ENCODE peak calls at places on chromosomes 11 and 22, in ten cellular contexts. E is choroid plexus epithelial cell; X is effector memory CD4-positive, alpha-beta T cell; L is PC-3; P is fibroblast of pulmonary artery; A is left ventricle myocardium inferior; U is adrenal gland; F is PC-9; H is lung; B is cardiac muscle cell. Q is an unnamed sample.

GRCh38 chr11:127493330-127493729 is 492.8 kb upstream of the KIRREL3 start:
- DNase-seq in L (peak), H (no peak), P (no peak), X (no peak), U (no peak), A (no peak), B (peak), F (no peak), E (peak), Q (peak)

GRCh38 chr11:131246589-131247164 is 123.7 kb upstream of the NTM start:
- DNase-seq in X (no peak), U (no peak), H (peak), B (peak), P (no peak), F (peak), E (no peak), A (peak), L (peak), Q (peak)

GRCh38 chr11:118264568-118265470 is 722 bp upstream of the MPZL2 start:
- DNase-seq in A (no peak), B (no peak), E (no peak), F (no peak), X (no peak), H (no peak), L (no peak), P (no peak), U (no peak), Q (peak)

GRCh38 chr11:62544521-62545436 is 1.8 kb downstream of the AHNAK start:
- DNase-seq in H (no peak), B (no peak), F (peak), P (no peak), A (peak), E (no peak), U (no peak), X (no peak), L (peak), Q (peak)

GRCh38 chr11:2870955-2871720 is 14.4 kb downstream of the CDKN1C start:
- DNase-seq in F (no peak), A (no peak), U (no peak), B (no peak), E (no peak), H (no peak), P (no peak), X (no peak), L (no peak), Q (peak)

GRCh38 chr22:24483966-24484545 is 11.1 kb upstream of the UPB1 start:
- DNase-seq in X (no peak), E (peak), P (no peak), L (no peak), F (no peak), U (no peak), H (no peak), A (no peak), B (no peak), Q (no peak)

GRCh38 chr22:49975543-49976389 is 15.2 kb downstream of the PIM3 start:
- DNase-seq in L (no peak), H (peak), U (peak), P (no peak), E (no peak), F (no peak), B (no peak), A (peak), X (no peak), Q (peak)

GRCh38 chr11:73257342-73258103 is 14.6 kb upstream of the P2RY6 start:
- DNase-seq in E (peak), U (peak), L (peak), H (peak), F (peak), P (peak), A (no peak), B (peak), X (no peak), Q (peak)

GRCh38 chr11:34564807-34565241 is 51.2 kb upstream of the ELF5 start:
- DNase-seq in U (no peak), X (no peak), L (no peak), H (no peak), B (no peak), F (no peak), P (no peak), E (no peak), A (no peak), Q (no peak)

GRCh38 chr22:30038219-30038618 is 42.0 kb upstream of the HORMAD2 start:
- DNase-seq in E (peak), X (no peak), H (no peak), B (no peak), U (no peak), F (peak), A (no peak), L (peak), P (peak), Q (no peak)

DNA sequence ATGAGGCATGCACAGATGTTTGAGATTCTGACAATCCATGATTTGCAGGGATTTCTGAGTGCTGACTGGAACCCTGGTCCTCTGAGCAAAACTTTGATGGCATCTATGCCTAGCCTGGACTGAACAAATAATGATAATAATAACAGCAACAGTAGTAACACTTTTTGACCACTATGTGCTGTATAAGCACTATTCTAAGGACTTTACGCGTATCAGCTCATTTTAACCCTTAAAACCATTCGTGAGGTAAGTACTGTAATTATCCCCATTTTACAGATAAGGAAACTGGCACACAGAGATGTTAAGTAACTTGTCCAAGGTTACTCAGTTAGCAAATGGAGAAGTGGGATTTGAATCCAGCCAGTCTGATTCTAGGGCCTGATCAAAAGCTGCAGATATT is 168.4 kb downstream of the C11orf91 start:
- DNase-seq in P (no peak), A (no peak), B (no peak), X (no peak), U (no peak), L (no peak), H (no peak), E (no peak), F (no peak), Q (no peak)
- H3K4me3 ChIP-seq in P (no peak), A (no peak), B (no peak), X (no peak), U (no peak), L (no peak), H (no peak), E (no peak), F (no peak), Q (no peak)

GRCh38 chr11:13964771-13965074 is 2.2 kb downstream of the SPON1 start:
- DNase-seq in F (no peak), A (no peak), P (no peak), H (no peak), E (no peak), B (no peak), X (no peak), L (no peak), U (no peak), Q (no peak)

GRCh38 chr11:13963169-13963948 is 836 bp downstream of the SPON1 start:
- DNase-seq in E (peak), H (no peak), P (no peak), X (no peak), A (peak), U (peak), F (no peak), B (peak), L (no peak), Q (peak)

GRCh38 chr11:13963949-13964770 is 1.6 kb downstream of the SPON1 start:
- DNase-seq in B (peak), F (no peak), P (no peak), X (no peak), U (peak), E (no peak), A (peak), H (peak), L (peak), Q (peak)

GRCh38 chr11:13962198-13962561 is 343 bp upstream of the SPON1 start:
- DNase-seq in B (no peak), P (no peak), H (no peak), E (no peak), F (no peak), A (no peak), U (no peak), X (no peak), L (no peak), Q (no peak)

GRCh38 chr11:13962562-13963168 is at the start of gene SPON1:
- DNase-seq in F (no peak), H (peak), A (peak), U (peak), P (peak), L (no peak), E (peak), B (peak), X (no peak), Q (peak)
- H3K4me3 ChIP-seq in F (no peak), H (peak), A (peak), U (no peak), P (no peak), L (no peak), E (no peak), B (peak), X (peak), Q (peak)

DNA sequence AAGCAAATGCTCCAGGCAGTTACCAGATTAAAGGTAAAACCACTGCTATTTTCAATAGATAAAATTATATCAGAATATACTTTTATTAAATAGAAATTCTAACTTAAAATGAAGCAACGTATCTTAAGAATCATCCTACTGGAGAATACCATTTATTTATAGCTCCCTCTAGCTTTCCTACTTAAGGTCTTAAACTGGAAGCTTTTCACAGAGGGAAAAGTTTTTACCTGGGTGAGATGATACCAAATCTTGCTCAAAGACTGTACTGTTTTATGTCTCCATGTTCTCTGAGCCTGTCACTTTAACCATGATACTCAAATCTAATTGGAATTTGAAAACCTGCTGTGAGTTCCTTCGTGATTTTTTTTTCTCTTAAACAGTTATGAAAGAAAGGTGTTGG is 291.8 kb downstream of the AASDHPPT start:
- DNase-seq in A (no peak), P (no peak), F (no peak), E (peak), U (no peak), X (no peak), H (no peak), B (no peak), L (no peak), Q (no peak)
- H3K4me3 ChIP-seq in A (no peak), P (no peak), F (no peak), E (no peak), U (no peak), X (no peak), H (no peak), B (no peak), L (no peak), Q (no peak)

DNA sequence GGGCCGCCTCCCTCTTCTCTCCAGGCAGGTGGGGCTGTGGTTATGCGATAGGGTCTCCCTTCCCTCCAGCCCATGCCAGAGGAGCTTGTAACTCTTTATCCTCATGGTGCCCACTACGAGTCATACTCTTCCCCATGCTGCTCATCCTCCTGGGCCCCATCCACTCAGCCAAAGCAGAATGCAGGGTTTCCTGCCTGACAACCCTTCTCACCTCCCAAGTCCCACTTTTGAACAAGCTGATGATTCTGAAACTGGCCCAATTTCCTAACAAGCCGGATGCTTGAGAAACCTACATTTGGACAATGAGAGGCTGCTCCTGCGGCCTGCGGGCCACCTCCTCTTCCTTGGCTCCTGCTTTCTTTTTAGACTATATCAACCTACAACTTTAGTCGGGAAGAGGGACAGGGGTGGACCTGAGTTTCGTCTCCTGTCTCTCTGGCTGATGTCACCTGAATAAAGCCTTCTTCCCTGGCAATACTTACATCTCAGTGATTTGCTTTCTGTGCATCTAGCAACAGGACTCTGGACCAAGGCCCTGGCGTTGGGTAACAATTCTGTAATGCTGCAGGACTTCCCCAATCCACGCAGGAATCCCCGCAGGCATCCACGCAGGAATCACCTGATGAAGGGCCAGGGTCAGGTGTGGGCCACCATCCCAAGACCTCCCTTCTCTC is 1.5 kb upstream of the NDUFS8 start:
- DNase-seq in B (no peak), H (no peak), A (no peak), U (no peak), E (peak), P (peak), L (peak), F (no peak), X (no peak), Q (no peak)
- H3K4me3 ChIP-seq in B (no peak), H (no peak), A (no peak), U (no peak), E (no peak), P (no peak), L (peak), F (peak), X (no peak), Q (no peak)

GRCh38 chr11:46107780-46108179 is 13.5 kb downstream of the PHF21A start:
- DNase-seq in L (no peak), E (no peak), H (no peak), F (no peak), A (no peak), P (no peak), X (no peak), U (no peak), B (no peak), Q (no peak)

GRCh38 chr11:46106530-46107407 is 14.5 kb downstream of the PHF21A start:
- DNase-seq in F (no peak), B (peak), U (no peak), P (peak), A (no peak), X (no peak), L (no peak), H (no peak), E (peak), Q (no peak)

GRCh38 chr11:46105134-46105628 is 16.1 kb downstream of the PHF21A start:
- DNase-seq in B (no peak), X (no peak), F (no peak), E (peak), U (no peak), A (no peak), L (no peak), P (no peak), H (no peak), Q (no peak)

GRCh38 chr11:46107408-46107718 is 13.9 kb downstream of the PHF21A start:
- DNase-seq in P (no peak), U (no peak), L (no peak), H (no peak), A (no peak), F (no peak), X (no peak), E (no peak), B (no peak), Q (no peak)

DNA sequence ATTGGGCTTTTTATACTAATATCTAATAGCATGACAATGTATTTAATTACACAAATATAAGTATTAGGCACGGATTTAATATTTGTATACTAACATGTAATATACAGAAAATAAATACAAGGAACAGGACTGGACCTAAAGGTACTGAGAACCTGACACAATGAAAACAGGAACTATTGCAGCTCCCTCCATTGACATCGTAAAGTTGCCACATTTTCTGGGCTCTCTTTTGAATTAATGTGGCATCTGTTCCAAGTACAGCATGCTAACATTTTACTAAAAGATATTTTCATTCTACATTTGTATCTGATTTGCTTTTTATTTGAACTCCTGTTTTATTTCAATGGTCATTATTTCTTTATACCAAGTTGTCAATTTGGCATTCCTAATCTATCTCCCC is 15.4 kb downstream of the PHF21A start:
- DNase-seq in U (no peak), B (no peak), F (no peak), A (no peak), X (no peak), L (no peak), P (no peak), E (no peak), H (no peak), Q (no peak)
- H3K4me3 ChIP-seq in U (no peak), B (no peak), F (no peak), A (no peak), X (no peak), L (no peak), P (no peak), E (no peak), H (no peak), Q (no peak)

GRCh38 chr11:116852261-116853125 is 15.1 kb upstream of the APOA1 start:
- DNase-seq in P (peak), U (no peak), X (no peak), F (no peak), B (no peak), H (no peak), L (peak), E (peak), A (no peak), Q (no peak)

GRCh38 chr11:116853461-116854073 is 16.1 kb upstream of the APOA1 start:
- DNase-seq in E (peak), X (peak), A (no peak), L (peak), F (no peak), P (peak), U (no peak), H (no peak), B (no peak), Q (no peak)

GRCh38 chr11:116849491-116849890 is 12.1 kb upstream of the APOA1 start:
- DNase-seq in B (no peak), F (no peak), U (no peak), L (no peak), P (no peak), E (no peak), A (no peak), X (no peak), H (no peak), Q (no peak)

GRCh38 chr11:116849060-116849459 is 11.6 kb upstream of the APOA1 start:
- DNase-seq in A (no peak), H (no peak), P (no peak), E (no peak), F (no peak), U (no peak), B (no peak), X (no peak), L (no peak), Q (no peak)

DNA sequence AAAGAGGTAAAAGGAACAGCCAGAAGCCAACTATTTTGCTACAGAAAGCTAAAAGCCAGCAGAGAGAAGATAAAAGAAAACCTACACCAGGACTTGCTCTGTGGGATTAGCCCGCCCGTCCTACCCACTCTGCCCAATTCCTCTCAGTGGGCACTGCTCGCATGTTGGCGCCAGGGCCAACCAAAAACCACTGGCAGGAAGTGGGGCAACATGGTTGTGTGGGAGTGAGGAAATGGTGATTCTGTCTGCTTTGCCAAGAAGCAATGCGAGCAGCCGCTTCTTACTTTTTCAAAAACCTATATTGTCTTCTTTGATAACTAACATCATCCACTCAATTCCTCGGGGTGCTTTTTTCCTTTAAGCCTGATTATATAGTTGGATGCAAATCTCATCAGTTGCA is 14.2 kb upstream of the APOA1 start:
- DNase-seq in E (no peak), X (peak), B (no peak), U (no peak), A (no peak), F (no peak), L (no peak), P (peak), H (no peak), Q (no peak)
- H3K4me3 ChIP-seq in E (no peak), X (no peak), B (no peak), U (no peak), A (no peak), F (no peak), L (no peak), P (no peak), H (no peak), Q (no peak)

GRCh38 chr11:27467181-27467913 is 5.2 kb downstream of the LGR4 start:
- DNase-seq in B (no peak), X (no peak), F (no peak), U (no peak), E (no peak), H (no peak), P (no peak), A (no peak), L (no peak), Q (no peak)

GRCh38 chr11:27462543-27462942 is 10.0 kb downstream of the LGR4 start:
- DNase-seq in E (peak), B (no peak), H (no peak), F (no peak), P (peak), X (no peak), L (peak), A (no peak), U (no peak), Q (no peak)

GRCh38 chr11:27465629-27466028 is 7.0 kb downstream of the LGR4 start:
- DNase-seq in U (no peak), F (no peak), E (no peak), B (no peak), H (no peak), A (no peak), X (no peak), L (no peak), P (no peak), Q (no peak)

GRCh38 chr11:27466363-27466762 is 6.2 kb downstream of the LGR4 start:
- DNase-seq in A (no peak), X (no peak), U (no peak), E (no peak), P (no peak), B (no peak), L (no peak), F (no peak), H (no peak), Q (no peak)

DNA sequence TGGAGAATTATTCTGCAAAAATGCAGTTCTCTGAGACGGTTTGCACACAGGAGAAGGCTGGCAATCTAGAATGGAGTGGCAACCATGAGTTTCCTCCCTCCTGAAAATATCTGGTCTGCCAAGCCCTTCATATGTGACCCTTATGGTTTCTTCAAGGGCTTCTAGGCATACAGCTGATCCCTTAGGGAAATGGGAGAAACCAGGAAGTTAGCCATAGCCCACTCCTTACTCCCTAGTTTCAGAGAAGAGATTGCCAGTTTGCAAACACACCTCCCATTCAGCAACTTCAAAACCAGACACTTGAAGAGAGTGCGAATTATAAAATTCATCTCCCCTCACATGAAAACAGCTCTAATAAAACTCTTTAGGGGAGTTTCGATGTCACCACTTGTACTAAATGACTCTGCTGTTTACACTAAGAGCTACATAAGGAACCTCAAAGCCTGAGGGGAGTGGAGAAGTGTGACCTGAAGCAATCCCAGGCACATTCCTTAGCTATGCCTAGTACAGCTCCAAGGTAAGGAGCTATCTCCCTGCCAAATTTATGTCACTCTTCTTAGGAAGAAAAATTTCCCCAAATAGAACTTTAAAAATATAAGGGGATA is 8.3 kb downstream of the LGR4 start:
- DNase-seq in H (no peak), B (no peak), L (peak), P (peak), F (peak), X (no peak), U (no peak), A (no peak), E (peak), Q (no peak)
- H3K4me3 ChIP-seq in H (no peak), B (no peak), L (peak), P (no peak), F (peak), X (no peak), U (no peak), A (peak), E (no peak), Q (no peak)